ENCODE peak calls at places on chromosomes 5 and 9, in nine cellular contexts. L, N, A, W, R, K, C, U and H are unnamed samples. For H3K4me1, the result is how much of the 10 kb centered on the place peaks cover.

GRCh38 chr9:1013018-1013417 is 36.6 kb downstream of the DMRT3 start:
- DNase-seq in L (no peak), N (no peak), A (no peak), W (no peak), R (no peak), K (no peak), C (no peak), U (no peak), H (no peak)

GRCh38 chr9:76373173-76373771 is 21.0 kb downstream of the RFK start:
- DNase-seq in L (peak), N (peak), A (no peak), W (peak), R (no peak), K (peak), C (no peak), U (peak), H (peak)

GRCh38 chr9:27945386-27945785 is 372.1 kb upstream of the C9orf72 start:
- DNase-seq in L (no peak), N (no peak), A (no peak), W (no peak), R (no peak), K (no peak), C (no peak), U (no peak), H (no peak)

GRCh38 chr5:170737591-170737990 is 45.9 kb upstream of the GABRP start:
- DNase-seq in L (no peak), N (no peak), A (no peak), W (no peak), R (no peak), K (no peak), C (no peak), U (no peak), H (no peak)

GRCh38 chr5:31492824-31493223 is 39.1 kb downstream of the DROSHA start:
- DNase-seq in L (no peak), N (no peak), A (no peak), W (no peak), R (no peak), K (no peak), C (no peak), U (no peak), H (no peak)

GRCh38 chr5:69202497-69202896 is 13.1 kb downstream of the CENPH start:
- DNase-seq in L (no peak), N (no peak), A (no peak), W (no peak), R (no peak), K (no peak), C (no peak), U (no peak), H (no peak)

GRCh38 chr9:79353856-79354520 is 217.8 kb upstream of the TLE4 start:
- DNase-seq in L (no peak), N (peak), A (no peak), W (no peak), R (no peak), K (no peak), C (no peak), U (no peak), H (no peak)

GRCh38 chr5:128844354-128844923 is 120.8 kb upstream of the SLC27A6 start:
- DNase-seq in L (no peak), N (peak), A (no peak), W (no peak), R (no peak), K (no peak), C (no peak), U (no peak), H (no peak)

GRCh38 chr9:1071730-1072129 is 21.6 kb downstream of the DMRT2 start:
- DNase-seq in L (peak), N (no peak), A (no peak), W (peak), R (no peak), K (no peak), C (no peak), U (no peak), H (no peak)

GRCh38 chr9:114303977-114304376 is 18.9 kb upstream of the ORM1 start:
- DNase-seq in L (peak), N (no peak), A (no peak), W (peak), R (peak), K (no peak), C (no peak), U (no peak), H (no peak)

GRCh38 chr9:121770415-121771273 is 119.2 kb downstream of the DAB2IP start:
- DNase-seq in L (no peak), N (no peak), A (no peak), W (no peak), R (no peak), K (no peak), C (no peak), U (peak), H (no peak)

GRCh38 chr9:35756275-35756742 is 2.2 kb upstream of the MSMP start:
- DNase-seq in L (peak), N (no peak), A (no peak), W (peak), R (no peak), K (peak), C (peak), U (peak), H (peak)

GRCh38 chr5:5487961-5488360 is 65.5 kb downstream of the ICE1 start:
- DNase-seq in L (no peak), N (no peak), A (no peak), W (no peak), R (no peak), K (no peak), C (no peak), U (no peak), H (no peak)

GRCh38 chr5:43631182-43631910 is 28.4 kb downstream of the NNT start:
- DNase-seq in L (peak), N (peak), A (peak), W (peak), R (no peak), K (peak), C (no peak), U (peak), H (no peak)

GRCh38 chr9:120531683-120532300 is 48.2 kb downstream of the CDK5RAP2 start:
- DNase-seq in L (peak), N (peak), A (peak), W (no peak), R (no peak), K (no peak), C (no peak), U (no peak), H (no peak)

GRCh38 chr5:40679998-40680681 is 425 bp downstream of the PTGER4 start:
- DNase-seq in L (peak), N (no peak), A (no peak), W (no peak), R (no peak), K (no peak), C (no peak), U (peak), H (no peak)

GRCh38 chr5:159337291-159337974 is 7.1 kb upstream of the IL12B start:
- DNase-seq in L (no peak), N (no peak), A (peak), W (no peak), R (no peak), K (no peak), C (no peak), U (no peak), H (no peak)

GRCh38 chr9:38171538-38171884 is 102.5 kb upstream of the SHB start:
- DNase-seq in L (no peak), N (no peak), A (no peak), W (no peak), R (no peak), K (no peak), C (no peak), U (no peak), H (no peak)

GRCh38 chr9:35726876-35727438 is 5.0 kb downstream of the TLN1 start:
- DNase-seq in L (peak), N (no peak), A (no peak), W (no peak), R (no peak), K (no peak), C (no peak), U (peak), H (no peak)

GRCh38 chr9:114048533-114049452 is 29.3 kb downstream of the AMBP start:
- DNase-seq in L (no peak), N (no peak), A (no peak), W (no peak), R (peak), K (no peak), C (no peak), U (peak), H (no peak)

GRCh38 chr5:83632874-83633273 is 87.8 kb downstream of the HAPLN1 start:
- DNase-seq in L (no peak), N (no peak), A (no peak), W (no peak), R (no peak), K (no peak), C (no peak), U (no peak), H (no peak)

GRCh38 chr9:130264414-130265350 is 878 bp upstream of the HMCN2 start:
- DNase-seq in L (no peak), N (no peak), A (no peak), W (no peak), R (peak), K (no peak), C (no peak), U (peak), H (no peak)

GRCh38 chr9:121282309-121283071 is 14.5 kb downstream of the GSN start:
- DNase-seq in L (peak), N (no peak), A (no peak), W (peak), R (peak), K (peak), C (no peak), U (peak), H (peak)

GRCh38 chr5:355379-355935 is 33.9 kb downstream of the AHRR start:
- DNase-seq in L (no peak), N (no peak), A (no peak), W (no peak), R (peak), K (no peak), C (no peak), U (no peak), H (no peak)

GRCh38 chr9:76223749-76224340 is 170.4 kb downstream of the RFK start:
- DNase-seq in L (no peak), N (no peak), A (no peak), W (no peak), R (no peak), K (peak), C (no peak), U (no peak), H (no peak)

GRCh38 chr5:104628906-104629305 is 1066.3 kb upstream of the NUDT12 start:
- DNase-seq in L (no peak), N (no peak), A (no peak), W (no peak), R (no peak), K (no peak), C (no peak), U (no peak), H (no peak)

GRCh38 chr9:124040186-124040920 is 28.8 kb downstream of the LHX2 start:
- DNase-seq in L (no peak), N (no peak), A (no peak), W (no peak), R (no peak), K (no peak), C (no peak), U (peak), H (no peak)

GRCh38 chr5:150993836-150994412 is 26.5 kb upstream of the GPX3 start:
- DNase-seq in L (no peak), N (no peak), A (no peak), W (no peak), R (no peak), K (no peak), C (no peak), U (no peak), H (no peak)

GRCh38 chr5:150993422-150993821 is 27.0 kb upstream of the GPX3 start:
- DNase-seq in L (no peak), N (no peak), A (no peak), W (no peak), R (no peak), K (no peak), C (no peak), U (no peak), H (no peak)

GRCh38 chr5:150992705-150993104 is 27.7 kb upstream of the GPX3 start:
- DNase-seq in L (no peak), N (no peak), A (no peak), W (no peak), R (no peak), K (no peak), C (no peak), U (no peak), H (no peak)

GRCh38 chr5:150987746-150988145 is 32.6 kb upstream of the GPX3 start:
- DNase-seq in L (no peak), N (no peak), A (no peak), W (no peak), R (no peak), K (no peak), C (no peak), U (no peak), H (no peak)

GRCh38 chr5:150989695-150990094 is 30.7 kb upstream of the GPX3 start:
- DNase-seq in L (no peak), N (no peak), A (peak), W (no peak), R (no peak), K (no peak), C (peak), U (no peak), H (no peak)
- TF ChIP-seq CTCF in L (no peak), N (peak), A (peak), W (no peak), R (no peak), K (no peak), C (peak), U (no peak), H (no peak)

DNA sequence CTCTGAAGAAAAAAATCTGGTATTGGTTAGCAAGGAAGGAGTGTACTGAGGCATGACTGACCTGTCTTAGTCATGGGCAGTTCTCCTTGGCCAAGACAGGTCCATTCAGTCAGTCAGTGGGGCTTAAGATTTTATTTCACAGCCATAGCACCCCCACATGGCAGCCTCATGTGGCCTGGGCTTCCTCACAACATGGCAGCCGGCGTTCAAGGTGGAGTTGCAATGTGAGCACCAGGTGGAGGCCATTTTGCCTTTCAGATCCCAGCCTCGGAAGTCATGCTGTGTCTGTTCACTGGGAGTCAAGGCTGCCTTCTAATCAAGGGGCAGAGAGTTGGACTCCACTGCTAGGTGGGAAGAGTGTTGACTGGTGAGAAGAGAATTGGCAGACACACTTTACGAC is 10.3 kb upstream of the CARD19 start:
- DNase-seq in L (no peak), N (no peak), A (no peak), W (no peak), R (peak), K (no peak), C (no peak), U (peak), H (no peak)
- TF ChIP-seq EP300 in L (no peak), N (no peak), A (no peak), W (no peak), R (no peak), K (no peak), C (no peak), U (no peak), H (no peak)

DNA sequence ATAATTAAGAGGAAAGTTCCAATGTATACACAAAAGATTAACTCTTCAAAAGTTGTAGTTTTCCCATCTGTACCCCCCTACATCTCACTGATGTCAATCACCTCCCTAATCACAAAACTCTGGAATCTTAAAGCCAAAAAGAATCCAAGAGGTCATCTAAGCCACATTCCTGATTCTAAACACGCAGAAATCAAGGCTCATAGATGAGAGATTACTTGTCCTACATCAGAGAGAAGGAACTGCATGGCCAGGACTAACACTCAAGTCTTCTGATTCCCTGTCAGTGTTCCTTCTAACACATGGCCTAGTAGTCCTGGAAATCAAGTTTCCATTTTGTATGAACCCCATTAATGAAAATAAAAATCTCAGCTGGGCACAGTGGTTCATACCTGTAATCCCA is 58.7 kb downstream of the MAPKAP1 start:
- DNase-seq in L (no peak), N (no peak), A (no peak), W (no peak), R (no peak), K (no peak), C (no peak), U (no peak), H (no peak)
- H3K4me1 ChIP-seq in L (under half), N (under half), A (under half), W (under half), R (under half), K (under half), C (under half), U (under half), H (half or more)

DNA sequence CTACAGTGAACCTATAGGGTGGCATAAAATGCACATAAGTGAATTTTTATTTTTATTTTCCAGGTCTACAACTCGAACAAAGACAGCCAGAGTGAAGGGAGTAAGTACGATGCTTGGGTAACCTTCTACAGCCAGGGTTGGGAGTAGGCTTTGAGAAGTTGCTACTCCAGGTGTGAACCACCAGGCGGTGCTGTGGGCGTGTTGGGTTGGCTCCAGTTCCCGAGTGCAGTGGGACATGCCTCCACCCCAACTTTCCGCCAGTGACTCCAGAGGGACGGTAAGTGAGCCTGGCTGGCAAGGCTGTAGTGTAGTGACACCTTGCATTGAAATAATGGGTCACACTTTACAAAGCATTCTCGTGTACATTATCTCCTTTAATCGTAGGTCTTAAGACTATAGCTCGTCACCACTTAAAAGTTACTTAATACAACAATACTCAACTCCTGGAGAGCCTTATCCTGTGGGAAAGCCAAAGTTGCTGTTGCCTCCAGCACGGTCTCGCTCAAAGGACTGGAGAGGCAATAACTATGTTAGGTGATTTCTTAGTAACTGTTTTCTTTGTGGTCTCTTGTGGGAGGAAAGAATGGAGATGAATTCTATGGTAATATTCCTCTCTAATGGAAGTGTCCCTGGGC is 244.0 kb downstream of the ARHGAP26 start:
- DNase-seq in L (peak), N (no peak), A (peak), W (peak), R (no peak), K (no peak), C (no peak), U (no peak), H (no peak)
- TF ChIP-seq CTCF in L (peak), N (peak), A (peak), W (no peak), R (peak), K (no peak), C (peak), U (no peak), H (no peak)

GRCh38 chr9:134710271-134710540 is 68.6 kb downstream of the COL5A1 start:
- DNase-seq in L (no peak), N (no peak), A (no peak), W (no peak), R (no peak), K (no peak), C (no peak), U (no peak), H (no peak)

GRCh38 chr9:134707731-134708671 is 66.4 kb downstream of the COL5A1 start:
- DNase-seq in L (no peak), N (no peak), A (no peak), W (no peak), R (no peak), K (no peak), C (no peak), U (no peak), H (no peak)

GRCh38 chr9:134708672-134709038 is 67.1 kb downstream of the COL5A1 start:
- DNase-seq in L (no peak), N (no peak), A (no peak), W (no peak), R (no peak), K (no peak), C (no peak), U (no peak), H (no peak)

GRCh38 chr9:134710912-134711311 is 69.3 kb downstream of the COL5A1 start:
- DNase-seq in L (no peak), N (no peak), A (no peak), W (no peak), R (no peak), K (no peak), C (no peak), U (no peak), H (no peak)

GRCh38 chr9:134709512-134710270 is 68.1 kb downstream of the COL5A1 start:
- DNase-seq in L (no peak), N (no peak), A (no peak), W (no peak), R (no peak), K (peak), C (no peak), U (peak), H (no peak)
- TF ChIP-seq EP300 in L (no peak), N (no peak), A (no peak), W (no peak), R (no peak), K (no peak), C (no peak), U (no peak), H (no peak)

DNA sequence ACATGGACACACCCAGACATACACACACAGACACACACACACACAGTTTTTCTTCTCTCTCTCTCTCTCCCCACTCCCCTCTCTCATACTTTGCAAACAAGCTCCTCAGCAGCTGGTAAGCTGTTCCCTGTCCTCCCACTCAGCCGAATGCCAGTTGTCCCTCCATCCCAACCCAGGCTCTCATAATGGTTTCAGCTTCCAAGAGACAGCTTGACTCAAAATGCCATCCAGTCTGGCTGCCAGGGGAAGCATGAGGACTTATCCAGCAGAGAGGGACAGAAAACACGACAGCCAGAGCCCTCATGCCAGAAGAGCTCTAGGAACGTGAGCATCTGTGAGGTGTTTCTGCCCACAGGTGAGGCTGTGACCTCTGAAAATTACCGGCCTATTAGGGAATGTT is 112.6 kb upstream of the SPDL1 start:
- DNase-seq in L (no peak), N (no peak), A (no peak), W (no peak), R (no peak), K (no peak), C (no peak), U (no peak), H (no peak)
- H3K4me1 ChIP-seq in L (under half), N (under half), A (under half), W (under half), R (under half), K (under half), C (under half), U (under half), H (under half)

GRCh38 chr9:108850293-108850897 is 5.4 kb downstream of the ACTL7B start:
- DNase-seq in L (no peak), N (no peak), A (peak), W (no peak), R (no peak), K (no peak), C (no peak), U (no peak), H (no peak)
- TF ChIP-seq CTCF in L (peak), N (peak), A (peak), W (no peak), R (no peak), K (no peak), C (peak), U (no peak), H (no peak)

DNA sequence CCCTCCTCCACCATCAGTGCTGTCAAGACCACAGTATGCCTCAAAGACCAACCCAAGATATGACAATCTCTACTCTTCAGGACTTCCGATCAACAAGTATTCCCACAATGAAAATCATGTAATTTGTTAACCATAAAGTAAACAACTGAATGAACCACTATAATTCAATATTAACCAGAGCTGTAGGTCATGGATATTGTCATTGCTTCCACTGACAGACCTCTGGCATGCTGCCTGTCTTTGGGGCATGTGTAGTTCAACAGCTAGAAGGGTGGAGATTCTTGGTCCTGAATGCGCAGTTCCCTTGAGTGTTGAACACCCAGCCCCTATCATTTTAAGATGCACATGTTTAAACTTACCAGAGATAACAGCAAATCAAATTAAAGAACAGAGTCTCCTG is 283.0 kb downstream of the CEMIP2 start:
- DNase-seq in L (no peak), N (no peak), A (no peak), W (no peak), R (no peak), K (no peak), C (no peak), U (no peak), H (no peak)
- TF ChIP-seq EP300 in L (no peak), N (no peak), A (no peak), W (no peak), R (no peak), K (no peak), C (no peak), U (no peak), H (no peak)

GRCh38 chr9:137670391-137671195 is 51.8 kb downstream of the EHMT1 start:
- DNase-seq in L (peak), N (no peak), A (peak), W (peak), R (no peak), K (no peak), C (no peak), U (peak), H (no peak)
- H3K4me1 ChIP-seq in L (under half), N (under half), A (half or more), W (under half), R (under half), K (under half), C (under half), U (under half), H (under half)